ENCODE peak calls at places on chromosomes 11 and 22, in nine cellular contexts. F is A549; G is astrocyte of the cerebellum; K is NCI-H1930; Y is lower lobe of right lung; C is anterior cingulate cortex; J is activated effector memory CD4-positive, alpha-beta T cell treated with anti-CD3 and anti-CD28 coated beads, Interleukin-2, amount 50 U/mL, for 16 hours; T is NCI-H1417; Z is fibroblast of mammary gland. N is an unnamed sample.

GRCh38 chr11:46279393-46280099 is 2.1 kb downstream of the CREB3L1 start:
- DNase-seq in F (no peak), G (no peak), K (no peak), Y (no peak), C (no peak), J (no peak), T (no peak), Z (peak; percentile 79), N (no peak)

GRCh38 chr11:62383822-62384221 is 35.0 kb upstream of the SCGB1A1 start:
- DNase-seq in F (no peak), G (no peak), K (no peak), Y (no peak), C (no peak), J (peak; percentile 16), T (no peak), Z (no peak), N (no peak)

GRCh38 chr11:70471254-70471653 is 72.9 kb downstream of the CTTN start:
- DNase-seq in F (peak; percentile 51), G (no peak), K (no peak), Y (no peak), C (no peak), J (no peak), T (peak; percentile 16), Z (peak; percentile 25), N (no peak)

GRCh38 chr22:23219787-23220484 is 39.6 kb downstream of the BCR start:
- DNase-seq in F (no peak), G (no peak), K (no peak), Y (peak; percentile 69), C (no peak), J (peak; percentile 82), T (peak; percentile 2), Z (peak; percentile 51), N (no peak)

GRCh38 chr22:43891360-43892182 is at the start of gene PNPLA5:
- DNase-seq in F (no peak), G (no peak), K (peak; percentile 19), Y (no peak), C (no peak), J (peak; percentile 67), T (no peak), Z (peak; percentile 20), N (no peak)

GRCh38 chr22:19942886-19943664 is 1.5 kb upstream of the TXNRD2 start:
- DNase-seq in F (peak; percentile 51), G (peak; percentile 80), K (no peak), Y (peak; percentile 37), C (no peak), J (no peak), T (no peak), Z (peak; percentile 90), N (no peak)

GRCh38 chr22:44383652-44384562 is 71.2 kb upstream of the SHISAL1 start:
- DNase-seq in F (no peak), G (no peak), K (no peak), Y (peak; percentile 18), C (no peak), J (no peak), T (no peak), Z (no peak), N (no peak)

GRCh38 chr22:46096051-46096450 is 54.3 kb upstream of the PPARA start:
- DNase-seq in F (no peak), G (no peak), K (no peak), Y (no peak), C (no peak), J (no peak), T (no peak), Z (no peak), N (no peak)

GRCh38 chr22:21681566-21682370 is 16.0 kb downstream of the PPIL2 start:
- DNase-seq in F (no peak), G (no peak), K (no peak), Y (no peak), C (no peak), J (no peak), T (no peak), Z (no peak), N (no peak)

GRCh38 chr11:3340025-3340424 is 38.9 kb downstream of the ZNF195 start:
- DNase-seq in F (peak; percentile 27), G (no peak), K (no peak), Y (no peak), C (no peak), J (no peak), T (no peak), Z (peak; percentile 77), N (peak; percentile 52)

GRCh38 chr11:130145975-130146776 is 13.4 kb upstream of the ST14 start:
- DNase-seq in F (peak; percentile 54), G (no peak), K (no peak), Y (peak; percentile 84), C (no peak), J (no peak), T (peak; percentile 21), Z (peak; percentile 31), N (no peak)

GRCh38 chr11:9802291-9802861 is 138.5 kb downstream of the SWAP70 start:
- DNase-seq in F (no peak), G (peak; percentile 75), K (no peak), Y (no peak), C (no peak), J (no peak), T (no peak), Z (peak; percentile 85), N (peak; percentile 93)

GRCh38 chr11:1453611-1454386 is 32.8 kb downstream of the MOB2 start:
- DNase-seq in F (no peak), G (no peak), K (no peak), Y (no peak), C (no peak), J (peak; percentile 75), T (peak; percentile 13), Z (no peak), N (no peak)

GRCh38 chr11:29641201-29641600 is 375.6 kb downstream of the KCNA4 start:
- DNase-seq in F (no peak), G (no peak), K (no peak), Y (no peak), C (no peak), J (no peak), T (no peak), Z (peak; percentile 22), N (no peak)

GRCh38 chr11:128620306-128621175 is 33.2 kb upstream of the ETS1 start:
- DNase-seq in F (no peak), G (no peak), K (no peak), Y (no peak), C (no peak), J (no peak), T (no peak), Z (no peak), N (no peak)

GRCh38 chr11:134950692-134951304 is 538.8 kb upstream of the B3GAT1 start:
- DNase-seq in F (no peak), G (no peak), K (no peak), Y (no peak), C (no peak), J (no peak), T (no peak), Z (peak; percentile 55), N (no peak)

GRCh38 chr11:119093951-119094815 is 7.5 kb downstream of the DPAGT1 start:
- DNase-seq in F (no peak), G (no peak), K (no peak), Y (peak; percentile 57), C (no peak), J (peak; percentile 83), T (peak; percentile 64), Z (peak; percentile 21), N (no peak)

GRCh38 chr11:77559686-77560425 is 29.9 kb upstream of the AQP11 start:
- DNase-seq in F (peak; percentile 61), G (peak; percentile 22), K (no peak), Y (no peak), C (no peak), J (no peak), T (no peak), Z (peak; percentile 92), N (peak; percentile 44)

GRCh38 chr11:3642071-3642951 is 519 bp upstream of the ART5 start:
- DNase-seq in F (peak; percentile 80), G (peak; percentile 38), K (peak; percentile 72), Y (peak; percentile 88), C (no peak), J (peak; percentile 84), T (peak; percentile 75), Z (peak; percentile 60), N (no peak)

GRCh38 chr11:133821776-133822175 is 23.5 kb downstream of the SPATA19 start:
- DNase-seq in F (peak; percentile 47), G (no peak), K (peak; percentile 67), Y (no peak), C (no peak), J (no peak), T (peak; percentile 56), Z (peak; percentile 6), N (no peak)

GRCh38 chr11:520428-521178 is 13.6 kb upstream of the RNH1 start:
- DNase-seq in F (no peak), G (no peak), K (no peak), Y (peak; percentile 50), C (no peak), J (no peak), T (no peak), Z (no peak), N (no peak)

GRCh38 chr22:36875741-36876140 is 14.9 kb downstream of the NCF4 start:
- DNase-seq in F (no peak), G (no peak), K (no peak), Y (no peak), C (no peak), J (no peak), T (no peak), Z (no peak), N (no peak)

GRCh38 chr22:46656856-46657654 is 36.9 kb downstream of the GRAMD4 start:
- DNase-seq in F (no peak), G (no peak), K (no peak), Y (no peak), C (no peak), J (no peak), T (no peak), Z (no peak), N (no peak)

GRCh38 chr11:86116386-86116726 is 47.5 kb upstream of the PICALM start:
- DNase-seq in F (peak; percentile 52), G (peak; percentile 93), K (no peak), Y (no peak), C (no peak), J (peak; percentile 72), T (peak; percentile 6), Z (peak; percentile 95), N (peak; percentile 87)

GRCh38 chr22:46613606-46613997 is 6.6 kb upstream of the GRAMD4 start:
- DNase-seq in F (no peak), G (no peak), K (no peak), Y (peak; percentile 49), C (no peak), J (peak; percentile 66), T (no peak), Z (peak; percentile 19), N (no peak)

GRCh38 chr22:39727541-39727940 is 157.0 kb downstream of the CACNA1I start:
- DNase-seq in F (peak; percentile 16), G (no peak), K (no peak), Y (no peak), C (no peak), J (no peak), T (no peak), Z (peak; percentile 41), N (no peak)

GRCh38 chr11:57379732-57380131 is 1.2 kb downstream of the PRG3 start:
- DNase-seq in F (peak; percentile 48), G (peak; percentile 2), K (no peak), Y (no peak), C (no peak), J (no peak), T (no peak), Z (peak; percentile 26), N (no peak)

GRCh38 chr11:66317322-66317765 is 500 bp upstream of the CD248 start:
- DNase-seq in F (no peak), G (no peak), K (no peak), Y (no peak), C (no peak), J (no peak), T (no peak), Z (peak; percentile 61), N (no peak)

N was measured in AG04449.